ENCODE peak calls at places on chromosomes 1 and 21, in six cellular contexts. W is HFF-Myc, U is lung, B is DMS153, P is GM13977, T is chondrocyte. F is an unnamed sample.
A peak's percentile ranks its signal among the peaks of the same experiment; 100 is the strongest.

GRCh38 chr1:14606632-14607031 is 8.1 kb downstream of the KAZN start:
- DNase-seq in P (no peak), W (no peak), B (no peak), U (no peak), T (no peak), F (no peak)

GRCh38 chr1:157170677-157171515 is 32.7 kb upstream of the ETV3 start:
- DNase-seq in P (no peak), U (peak; percentile 41), B (peak; percentile 16), T (no peak), W (no peak), F (no peak)

GRCh38 chr1:202908998-202909397 is 18.0 kb downstream of the KLHL12 start:
- DNase-seq in B (no peak), P (no peak), T (no peak), U (no peak), W (no peak), F (no peak)

GRCh38 chr1:66980745-66981367 is 56.1 kb downstream of the MIER1 start:
- DNase-seq in U (no peak), B (no peak), T (no peak), W (peak; percentile 9), P (no peak), F (no peak)

GRCh38 chr1:65067491-65068201 is 80.4 kb upstream of the AK4 start:
- DNase-seq in W (peak; percentile 30), B (peak; percentile 64), P (peak; percentile 67), T (peak; percentile 91), U (peak; percentile 72), F (peak; percentile 64)

GRCh38 chr1:19892628-19893168 is 10.5 kb downstream of the OTUD3 start:
- DNase-seq in P (no peak), T (no peak), W (no peak), B (no peak), U (no peak), F (no peak)

GRCh38 chr21:36690637-36691538 is 8.0 kb upstream of the SIM2 start:
- DNase-seq in W (no peak), T (no peak), U (no peak), P (no peak), B (no peak), F (no peak)

GRCh38 chr1:180168786-180169640 is 14.3 kb downstream of the QSOX1 start:
- DNase-seq in U (peak; percentile 51), W (no peak), P (peak; percentile 68), T (no peak), B (peak; percentile 85), F (no peak)

GRCh38 chr1:202131956-202132821 is 9.5 kb downstream of the GPR37L1 start:
- DNase-seq in T (no peak), W (no peak), P (no peak), B (no peak), U (peak; percentile 74), F (no peak)

GRCh38 chr1:85799734-85800133 is 91.5 kb upstream of the ZNHIT6 start:
- DNase-seq in T (no peak), U (no peak), B (no peak), W (no peak), P (no peak), F (no peak)

F was measured in hepatic stellate cell.